ENCODE peak calls at places on chromosomes 13 and 19, in six cellular contexts. F is fibroblast of lung; C is iPS DF 6.9; O is foreskin fibroblast; J is Caco-2; D is naive thymus-derived CD4-positive, alpha-beta T cell. H is an unnamed sample.

GRCh38 chr13:112839347-112840105 is 129.5 kb upstream of the MCF2L start:
- DNase-seq in F (peak; percentile 50), D (no peak), C (no peak), J (no peak), O (peak; percentile 44), H (no peak)

GRCh38 chr13:20174656-20175405 is 14.0 kb upstream of the GJA3 start:
- DNase-seq in O (peak; percentile 95), J (no peak), D (no peak), F (peak; percentile 99), C (no peak), H (peak; percentile 58)

GRCh38 chr13:32989331-32989730 is 26.9 kb upstream of the KL start:
- DNase-seq in J (no peak), D (no peak), C (no peak), O (no peak), F (no peak), H (no peak)

GRCh38 chr13:46342538-46342937 is 44.5 kb downstream of the RUBCNL start:
- DNase-seq in F (no peak), O (no peak), C (no peak), D (no peak), J (no peak), H (no peak)

GRCh38 chr19:5595129-5595528 is 27.4 kb upstream of the TINCR start:
- DNase-seq in O (no peak), D (no peak), F (no peak), C (no peak), J (no peak), H (no peak)

GRCh38 chr19:12139309-12139708 is 841 bp downstream of the ZNF20 start:
- DNase-seq in F (no peak), O (no peak), J (no peak), C (no peak), D (no peak), H (no peak)

GRCh38 chr13:40438999-40439797 is 227.2 kb downstream of the FOXO1 start:
- DNase-seq in C (no peak), O (no peak), F (peak; percentile 56), J (no peak), D (peak; percentile 24), H (no peak)

GRCh38 chr19:15532779-15533521 is 24.6 kb downstream of the CYP4F22 start:
- DNase-seq in O (peak; percentile 12), J (no peak), D (no peak), C (no peak), F (no peak), H (no peak)

GRCh38 chr13:74200081-74200480 is 65.9 kb upstream of the KLF12 start:
- DNase-seq in D (no peak), O (peak; percentile 41), J (no peak), F (no peak), C (no peak), H (no peak)

DNA sequence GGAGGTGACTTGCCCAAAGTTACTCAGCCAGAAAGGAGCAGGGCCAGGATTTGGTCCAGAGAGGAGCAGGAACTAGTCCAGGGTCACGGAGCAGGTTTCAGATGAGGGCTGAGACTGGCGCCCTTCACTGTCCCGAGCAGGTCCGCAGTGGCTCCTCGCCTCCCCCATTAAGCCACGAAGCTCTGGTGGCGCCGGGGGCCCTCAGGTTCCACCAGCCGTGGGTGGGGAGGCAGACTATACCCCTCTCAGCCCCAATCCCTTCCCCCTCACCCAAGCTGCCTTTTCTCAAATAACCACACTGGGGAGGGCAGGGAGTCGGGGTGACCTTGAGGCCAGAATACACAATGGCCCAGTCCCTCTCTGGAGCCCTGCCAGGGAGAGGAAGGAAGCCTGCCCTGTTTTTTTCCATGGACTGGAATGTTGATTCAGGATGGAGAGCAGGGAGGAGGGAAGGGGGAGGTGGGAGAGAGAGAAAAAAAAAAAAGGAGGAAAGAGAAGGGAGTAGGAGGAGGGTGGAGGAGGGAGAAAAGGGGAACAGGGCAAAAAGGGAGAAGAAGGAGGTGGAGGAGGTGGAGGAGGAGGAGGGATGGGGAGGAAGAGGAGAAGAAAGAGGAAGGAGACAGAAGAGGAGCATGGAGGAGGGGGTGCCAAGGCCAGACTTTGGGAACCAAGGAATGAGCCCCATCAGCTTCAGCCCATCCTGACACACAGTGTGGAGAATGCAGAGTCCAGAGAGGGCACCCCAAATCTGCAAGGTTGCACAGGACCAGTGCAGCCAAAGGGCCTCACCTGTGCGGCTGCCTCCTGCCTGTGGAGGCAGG is 19.7 kb downstream of the CEACAM16 start:
- DNase-seq in D (no peak), C (peak; percentile 80), F (peak; percentile 70), J (peak; percentile 70), O (peak; percentile 47), H (no peak)
- H3K4me3 ChIP-seq in D (no peak overlapping the region), C (no peak overlapping the region), F (no peak overlapping the region), J (peak overlapping the region; percentile 5), O (no peak overlapping the region), H (no peak overlapping the region)

GRCh38 chr19:872266-872951 is 12.9 kb downstream of the CFD start:
- DNase-seq in F (peak; percentile 75), J (peak; percentile 38), O (peak; percentile 22), C (no peak), D (peak; percentile 78), H (peak; percentile 39)
- H3K4me3 ChIP-seq in F (no peak overlapping the region), J (no peak overlapping the region), O (no peak overlapping the region), C (no peak overlapping the region), D (peak overlapping the region; percentile 37), H (no peak overlapping the region)

DNA sequence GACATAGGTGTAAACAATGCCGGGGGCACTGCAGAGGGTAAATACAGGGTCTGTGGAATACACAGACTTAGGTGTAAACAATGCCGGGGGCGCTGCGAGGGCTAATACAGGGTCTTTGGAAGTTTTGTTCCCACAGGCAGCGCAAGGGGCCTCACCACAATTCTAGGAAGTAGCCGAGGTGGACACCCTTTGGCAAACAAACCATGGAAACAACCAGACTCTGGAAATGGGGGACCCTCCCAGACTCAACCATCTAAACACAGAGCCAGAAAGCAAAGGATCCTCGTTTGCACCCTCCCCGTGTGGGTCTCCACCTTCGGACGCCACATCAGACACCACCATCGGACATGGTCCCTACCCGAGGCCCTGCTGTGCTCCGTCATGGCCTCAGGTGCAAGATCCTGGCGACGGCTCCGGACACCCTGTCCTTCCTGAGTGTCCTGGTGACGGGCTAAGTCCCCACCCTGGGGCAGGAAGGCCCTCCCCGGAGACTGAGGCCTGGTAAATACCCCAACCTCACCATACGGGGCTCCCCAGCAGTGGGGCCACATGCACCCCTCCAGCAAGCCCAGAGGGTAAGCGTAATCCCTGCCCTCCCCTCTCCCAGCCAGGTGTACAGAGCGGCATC is 16.7 kb upstream of the PLPP2 start:
- DNase-seq in J (no peak), F (no peak), C (no peak), D (no peak), O (no peak), H (no peak)
- H3K4me3 ChIP-seq in J (no peak overlapping the region), F (no peak overlapping the region), C (no peak overlapping the region), D (no peak overlapping the region), O (no peak overlapping the region), H (no peak overlapping the region)

DNA sequence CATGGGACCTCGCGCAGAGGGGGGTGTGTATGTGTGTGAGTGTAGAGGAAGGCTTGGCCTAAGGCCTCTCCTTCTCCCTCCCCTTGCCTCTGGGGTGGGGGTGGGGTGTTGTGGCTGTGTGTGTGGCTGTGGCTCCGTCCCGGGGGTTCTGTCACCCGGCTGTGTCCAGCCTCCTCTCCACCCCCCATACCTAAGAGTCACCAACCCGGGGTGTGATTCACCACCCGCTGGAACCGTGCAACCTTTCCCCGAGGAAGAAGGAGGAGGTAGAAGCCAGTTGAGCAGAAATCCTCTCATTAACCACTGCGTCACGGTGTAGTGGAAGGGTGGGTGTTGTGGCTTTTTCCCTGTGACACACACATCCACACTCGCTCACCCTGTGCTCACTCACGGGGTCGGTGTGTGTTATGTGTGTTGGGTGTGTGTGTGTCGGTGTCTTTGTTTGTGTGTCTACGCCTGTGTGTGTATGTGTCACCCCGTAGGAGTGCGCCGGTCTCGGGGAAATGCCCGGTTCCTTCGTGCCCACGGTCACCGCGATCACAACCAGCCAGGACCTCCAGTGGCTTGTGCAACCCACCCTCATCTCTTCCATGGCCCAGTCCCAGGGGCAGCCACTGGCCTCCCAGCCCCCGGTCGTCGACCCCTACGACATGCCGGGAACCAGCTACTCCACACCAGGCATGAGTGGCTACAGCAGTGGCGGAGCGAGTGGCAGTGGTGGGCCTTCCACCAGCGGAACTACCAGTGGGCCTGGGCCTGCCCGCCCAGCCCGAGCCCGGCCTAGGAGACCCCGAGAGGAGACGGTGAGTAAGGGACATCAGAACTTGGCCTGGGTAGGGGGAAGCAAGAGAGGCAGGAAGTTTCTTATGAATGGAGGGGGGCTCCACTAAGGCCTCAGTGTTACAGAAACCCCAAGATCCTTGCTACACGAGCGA is 2.6 kb downstream of the FOSB start:
- DNase-seq in O (peak; percentile 48), D (no peak), C (no peak), J (peak; percentile 47), F (no peak), H (no peak)
- H3K4me3 ChIP-seq in O (peak overlapping the region; percentile 65), D (peak overlapping the region; percentile 99), C (peak overlapping the region; percentile 55), J (peak overlapping the region; percentile 74), F (peak overlapping the region; percentile 83), H (peak overlapping the region; percentile 61)

GRCh38 chr19:17872251-17873001 is 681 bp downstream of the SLC5A5 start:
- DNase-seq in O (no peak), D (no peak), F (no peak), J (no peak), C (no peak), H (no peak)

GRCh38 chr19:17871878-17872250 is at the start of gene SLC5A5:
- DNase-seq in O (no peak), C (no peak), F (no peak), J (peak; percentile 47), D (no peak), H (no peak)

GRCh38 chr19:17871032-17871877 is 490 bp upstream of the SLC5A5 start:
- DNase-seq in C (no peak), O (no peak), F (no peak), D (no peak), J (no peak), H (no peak)

GRCh38 chr19:17874423-17875135 is 2.8 kb downstream of the SLC5A5 start:
- DNase-seq in J (no peak), O (no peak), D (no peak), F (no peak), C (no peak), H (no peak)

DNA sequence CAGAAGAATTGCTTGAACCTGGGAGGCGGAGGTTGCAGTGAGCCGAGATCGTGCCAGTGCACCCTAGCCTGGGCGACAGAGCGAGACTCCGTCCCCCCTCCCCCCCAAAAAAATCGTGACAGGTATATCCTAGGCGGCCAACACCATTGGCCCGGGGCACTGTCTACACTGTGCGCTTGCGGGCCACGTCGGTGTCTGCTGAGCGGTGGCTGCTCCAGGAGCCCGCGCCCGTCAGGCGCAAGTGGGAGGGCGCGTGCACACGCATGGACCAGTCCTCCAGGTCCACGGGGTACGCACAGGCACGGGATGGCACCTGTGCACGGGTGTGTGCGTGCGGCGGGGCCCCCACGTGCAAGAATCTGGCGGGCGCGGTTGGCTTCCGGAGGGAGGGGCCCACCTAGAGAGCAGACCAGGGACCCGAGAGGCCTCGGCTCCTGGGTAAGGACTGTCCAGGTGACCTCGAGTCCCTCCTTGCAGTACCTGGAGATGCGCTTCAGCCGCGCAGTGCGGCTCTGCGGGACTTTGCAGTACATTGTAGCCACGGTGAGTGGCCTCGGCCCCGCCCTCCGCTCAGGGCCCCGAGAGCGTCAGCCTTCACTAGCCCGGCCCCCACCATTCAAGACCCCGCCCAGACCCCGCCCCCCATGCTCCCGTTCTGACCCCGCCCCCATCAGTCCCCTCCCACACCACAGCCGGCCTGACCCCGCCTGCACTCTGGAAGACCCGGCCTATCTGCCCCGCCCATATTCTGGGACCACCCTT is 2.1 kb downstream of the SLC5A5 start:
- DNase-seq in D (peak; percentile 63), J (peak; percentile 67), F (no peak), C (no peak), O (no peak), H (no peak)
- H3K4me3 ChIP-seq in D (peak overlapping the region; percentile 64), J (peak overlapping the region; percentile 44), F (no peak overlapping the region), C (peak overlapping the region; percentile 52), O (no peak overlapping the region), H (peak overlapping the region; percentile 32)

DNA sequence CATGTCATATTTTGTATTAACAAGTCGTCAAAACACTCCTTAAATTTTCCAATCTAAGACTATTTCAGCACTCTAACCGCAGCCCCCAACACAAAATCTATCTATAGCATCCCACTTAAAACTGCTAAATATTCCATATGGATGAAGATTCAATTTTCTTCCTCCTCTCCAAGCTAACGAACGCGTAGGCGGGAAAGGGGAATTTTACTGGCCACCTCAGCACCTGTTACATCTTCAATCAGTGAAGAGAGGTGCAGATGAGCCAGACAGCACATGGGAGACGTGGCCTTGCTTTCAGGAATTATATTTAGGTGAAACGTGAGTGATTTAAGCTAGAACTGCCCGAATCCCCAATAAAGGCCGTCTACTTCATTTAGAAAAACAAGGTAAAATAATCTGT is 1.1 kb downstream of the RBM26 start:
- DNase-seq in F (no peak), D (no peak), J (no peak), O (no peak), C (no peak), H (no peak)
- H3K4me3 ChIP-seq in F (peak overlapping the region; percentile 58), D (peak overlapping the region; percentile 93), J (peak overlapping the region; percentile 86), O (peak overlapping the region; percentile 93), C (peak overlapping the region; percentile 88), H (peak overlapping the region; percentile 98)

H was measured in esophagus squamous epithelium.